ENCODE peak calls at places on chromosome 5, in six cellular contexts. W is BJ; N is myocyte; O is hypothalamus; M is iris pigment epithelial cell; L is naive thymus-derived CD8-positive, alpha-beta T cell. F is an unnamed sample.

GRCh38 chr5:144205141-144205551 is 34.5 kb downstream of the KCTD16 start:
- DNase-seq in O (no peak), L (no peak), W (no peak), M (no peak), N (peak), F (no peak)

GRCh38 chr5:59069438-59070079 is 486.7 kb downstream of the RAB3C start:
- DNase-seq in W (peak), N (peak), M (peak), L (no peak), O (no peak), F (peak)

GRCh38 chr5:158485604-158486081 is 614.1 kb downstream of the EBF1 start:
- DNase-seq in M (no peak), L (no peak), W (no peak), N (no peak), O (no peak), F (peak)

GRCh38 chr5:55530669-55531068 is 4.1 kb downstream of the PLPP1 start:
- DNase-seq in N (no peak), W (no peak), L (no peak), O (no peak), M (no peak), F (no peak)

GRCh38 chr5:158287643-158288228 is 428.8 kb upstream of the CLINT1 start:
- DNase-seq in L (no peak), M (peak), W (peak), O (no peak), N (no peak), F (peak)

GRCh38 chr5:136056771-136057335 is 28.1 kb downstream of the TGFBI start:
- DNase-seq in W (no peak), N (no peak), O (no peak), L (no peak), M (no peak), F (no peak)

GRCh38 chr5:10563132-10563939 is 534 bp upstream of the ANKRD33B start:
- DNase-seq in L (peak), O (no peak), N (no peak), M (peak), W (no peak), F (no peak)

GRCh38 chr5:140321796-140322195 is 18.9 kb upstream of the PFDN1 start:
- DNase-seq in L (no peak), W (no peak), M (no peak), N (no peak), O (peak), F (no peak)

GRCh38 chr5:116035123-116035522 is 2.9 kb downstream of the ARL14EPL start:
- DNase-seq in M (peak), W (no peak), O (no peak), N (peak), L (no peak), F (no peak)

GRCh38 chr5:155729684-155730059 is 597.3 kb upstream of the SGCD start:
- DNase-seq in W (no peak), L (no peak), O (peak), M (no peak), N (no peak), F (no peak)

GRCh38 chr5:71883745-71884103 is 164.6 kb downstream of the CARTPT start:
- DNase-seq in O (no peak), N (no peak), W (no peak), M (no peak), L (no peak), F (no peak)

GRCh38 chr5:160926428-160926827 is 74.4 kb upstream of the ATP10B start:
- DNase-seq in N (peak), M (no peak), W (no peak), L (no peak), O (no peak), F (peak)

GRCh38 chr5:10434392-10434791 is 7.3 kb upstream of the ROPN1L start:
- DNase-seq in W (no peak), O (no peak), N (peak), L (no peak), M (peak), F (no peak)

GRCh38 chr5:167248262-167248661 is 1043.2 kb upstream of the WWC1 start:
- DNase-seq in N (peak), M (no peak), W (no peak), L (no peak), O (no peak), F (no peak)

GRCh38 chr5:93674138-93674537 is 67.3 kb downstream of the POU5F2 start:
- DNase-seq in L (no peak), W (no peak), O (no peak), N (peak), M (peak), F (no peak)

GRCh38 chr5:143019157-143019556 is 249.0 kb downstream of the ARHGAP26 start:
- DNase-seq in N (no peak), L (no peak), W (no peak), O (no peak), M (no peak), F (no peak)

GRCh38 chr5:140344683-140345423 is 1.6 kb downstream of the HBEGF start:
- DNase-seq in N (no peak), M (peak), O (no peak), L (no peak), W (no peak), F (no peak)

GRCh38 chr5:16690243-16690839 is 73.5 kb upstream of the RETREG1 start:
- DNase-seq in N (peak), W (no peak), M (peak), O (no peak), L (no peak), F (no peak)

GRCh38 chr5:138504799-138505198 is 38.2 kb downstream of the ETF1 start:
- DNase-seq in M (no peak), L (no peak), N (peak), W (no peak), O (no peak), F (no peak)

GRCh38 chr5:103234239-103234975 is 24.2 kb upstream of the MACIR start:
- DNase-seq in M (peak), L (no peak), N (peak), O (no peak), W (no peak), F (no peak)

GRCh38 chr5:38382898-38383297 is 124.5 kb downstream of the EGFLAM start:
- DNase-seq in L (peak), N (peak), W (no peak), O (peak), M (peak), F (peak)

GRCh38 chr5:160452721-160453263 is 31.1 kb downstream of the PTTG1 start:
- DNase-seq in O (no peak), M (no peak), N (no peak), L (no peak), W (no peak), F (no peak)

GRCh38 chr5:60455589-60455988 is 244.4 kb downstream of the DEPDC1B start:
- DNase-seq in L (no peak), M (no peak), N (no peak), W (no peak), O (no peak), F (no peak)

GRCh38 chr5:16033196-16033925 is 146.2 kb downstream of the MARCHF11 start:
- DNase-seq in M (no peak), O (no peak), W (no peak), L (no peak), N (no peak), F (no peak)

GRCh38 chr5:39016587-39017275 is 57.5 kb downstream of the RICTOR start:
- DNase-seq in L (no peak), M (peak), O (no peak), N (peak), W (no peak), F (no peak)

GRCh38 chr5:50711280-50711679 is 44.8 kb downstream of the PARP8 start:
- DNase-seq in M (no peak), W (no peak), O (no peak), L (peak), N (peak), F (no peak)

GRCh38 chr5:133686566-133686965 is 74.2 kb upstream of the FSTL4 start:
- DNase-seq in L (no peak), M (no peak), N (no peak), O (no peak), W (no peak), F (no peak)